ENCODE peak calls at places on chromosomes 3 and 15, in four cellular contexts. I is A549, P is GM12878, T is K562. B is an unnamed sample.
A peak's percentile ranks its signal among the peaks of the same experiment; 100 is the strongest.

GRCh38 chr3:44076221-44076829 is 165.4 kb upstream of the TOPAZ1 start:
- DNase-seq in I (no peak), P (no peak), T (no peak), B (no peak)

GRCh38 chr3:46634856-46635255 is 22.5 kb downstream of the FAM240A start:
- DNase-seq in I (no peak), P (no peak), T (no peak), B (no peak)

GRCh38 chr3:30044515-30044914 is 561.9 kb upstream of the TGFBR2 start:
- DNase-seq in I (no peak), P (no peak), T (no peak), B (no peak)

GRCh38 chr15:80549712-80550111 is 145.4 kb upstream of the ABHD17C start:
- DNase-seq in I (no peak), P (no peak), T (no peak), B (no peak)

GRCh38 chr3:194382892-194383223 is 13.3 kb upstream of the LRRC15 start:
- DNase-seq in I (no peak), P (no peak), T (no peak), B (no peak)

GRCh38 chr3:170762081-170762480 is 107.9 kb downstream of the RPL22L1 start:
- DNase-seq in I (no peak), P (no peak), T (no peak), B (no peak)

GRCh38 chr3:4061854-4062360 is 241.3 kb upstream of the SETMAR start:
- DNase-seq in I (no peak), P (no peak), T (no peak), B (no peak)

GRCh38 chr3:104519068-104519467 is 847.6 kb upstream of the ALCAM start:
- DNase-seq in I (no peak), P (peak; percentile 54), T (no peak), B (no peak)

GRCh38 chr3:138686771-138687221 is 78.2 kb downstream of the FAIM start:
- DNase-seq in I (no peak), P (peak; percentile 82), T (peak; percentile 58), B (peak; percentile 53)

GRCh38 chr15:25909325-25909724 is 46.2 kb upstream of the ATP10A start:
- DNase-seq in I (no peak), P (no peak), T (no peak), B (no peak)

GRCh38 chr3:58266577-58266976 is 29.0 kb downstream of the ABHD6 start:
- DNase-seq in I (no peak), P (no peak), T (no peak), B (no peak)

GRCh38 chr3:170469151-170470062 is 50.7 kb downstream of the CLDN11 start:
- DNase-seq in I (no peak), P (no peak), T (no peak), B (no peak)

GRCh38 chr3:119219069-119219468 is 21.6 kb downstream of the B4GALT4 start:
- DNase-seq in I (no peak), P (no peak), T (no peak), B (no peak)

GRCh38 chr3:141240290-141241247 is 8.9 kb downstream of the PXYLP1 start:
- DNase-seq in I (no peak), P (no peak), T (no peak), B (peak; percentile 52)

GRCh38 chr3:14144423-14145075 is 19.7 kb downstream of the TMEM43 start:
- DNase-seq in I (peak; percentile 98), P (peak; percentile 52), T (peak; percentile 87), B (peak; percentile 95)

GRCh38 chr3:54600441-54601204 is 327.2 kb downstream of the LRTM1 start:
- DNase-seq in I (no peak), P (no peak), T (no peak), B (no peak)

GRCh38 chr3:43361077-43361476 is 74.7 kb downstream of the SNRK start:
- DNase-seq in I (no peak), P (no peak), T (no peak), B (no peak)

GRCh38 chr3:141642215-141642614 is 95.9 kb upstream of the RNF7 start:
- DNase-seq in I (no peak), P (no peak), T (no peak), B (peak; percentile 38)

GRCh38 chr15:80920271-80920699 is 69.3 kb downstream of the MESD start:
- DNase-seq in I (no peak), P (no peak), T (no peak), B (no peak)

GRCh38 chr3:170040283-170040907 is 2.6 kb downstream of the GPR160 start:
- DNase-seq in I (no peak), P (no peak), T (no peak), B (no peak)

GRCh38 chr3:82143661-82144405 is 382.4 kb upstream of the GBE1 start:
- DNase-seq in I (no peak), P (no peak), T (no peak), B (no peak)

GRCh38 chr15:79179597-79179996 is 89.0 kb upstream of the RASGRF1 start:
- DNase-seq in I (no peak), P (no peak), T (no peak), B (no peak)

GRCh38 chr3:48397767-48398681 is 26.0 kb downstream of the FBXW12 start:
- DNase-seq in I (no peak), P (no peak), T (peak; percentile 4), B (no peak)

GRCh38 chr15:89335289-89336041 is 841 bp upstream of the POLG start:
- DNase-seq in I (no peak), P (no peak), T (no peak), B (no peak)

GRCh38 chr3:14522129-14522691 is 17.9 kb downstream of the GRIP2 start:
- DNase-seq in I (no peak), P (no peak), T (no peak), B (no peak)

GRCh38 chr15:54803987-54804386 is 392.8 kb downstream of the RSL24D1 start:
- DNase-seq in I (no peak), P (no peak), T (no peak), B (no peak)

GRCh38 chr15:99721896-99722295 is 11.3 kb downstream of the LYSMD4 start:
- DNase-seq in I (no peak), P (no peak), T (no peak), B (no peak)

GRCh38 chr15:42679285-42680141 is 57.4 kb downstream of the CDAN1 start:
- DNase-seq in I (no peak), P (no peak), T (no peak), B (no peak)

DNA sequence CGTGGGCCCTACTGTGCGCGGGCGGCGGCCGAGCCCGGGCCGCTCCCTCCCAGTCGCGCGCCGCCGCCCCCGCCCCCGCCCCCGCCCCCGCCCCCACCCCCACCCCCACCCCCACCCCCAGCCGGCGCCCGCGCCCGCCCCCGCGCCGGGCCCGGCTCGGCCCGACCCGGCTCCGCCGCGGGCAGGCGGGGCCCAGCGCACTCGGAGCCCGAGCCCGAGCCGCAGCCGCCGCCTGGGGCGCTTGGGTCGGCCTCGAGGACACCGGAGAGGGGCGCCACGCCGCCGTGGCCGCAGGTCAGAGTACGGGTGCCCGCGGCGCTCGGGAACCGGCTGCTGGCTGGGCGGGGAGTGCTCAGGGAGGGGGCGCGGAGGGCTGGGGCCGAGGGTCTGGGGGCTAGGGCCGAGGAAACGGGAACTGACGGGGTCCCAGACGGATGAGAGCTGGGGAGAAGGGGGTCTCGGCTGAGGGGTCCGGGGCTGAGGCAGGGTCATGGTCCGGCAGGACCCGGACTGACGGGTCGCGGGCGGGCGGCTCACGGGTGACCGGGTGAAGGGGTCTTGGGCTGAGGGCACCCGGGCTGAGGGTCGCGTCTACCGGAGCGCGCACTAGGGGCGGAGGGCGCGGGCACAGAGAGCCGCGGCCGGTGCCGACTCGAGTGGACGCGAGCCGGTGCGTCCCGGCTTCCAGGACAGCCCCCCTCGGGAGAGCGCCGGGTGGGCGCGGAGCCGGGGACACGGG is 974 bp upstream of the PPARG start:
- DNase-seq in I (no peak), P (no peak), T (no peak), B (peak; percentile 61)
- TF ChIP-seq CTCF in I (no peak), P (no peak), T (no peak), B (no peak)

GRCh38 chr3:127172211-127172610 is 20.7 kb upstream of the PRR23E start:
- DNase-seq in I (no peak), P (no peak), T (no peak), B (no peak)

GRCh38 chr3:127171721-127172120 is 21.2 kb upstream of the PRR23E start:
- DNase-seq in I (no peak), P (no peak), T (no peak), B (no peak)

GRCh38 chr3:127174284-127174683 is 18.6 kb upstream of the PRR23E start:
- DNase-seq in I (no peak), P (no peak), T (no peak), B (no peak)

GRCh38 chr3:127173516-127174166 is 19.3 kb upstream of the PRR23E start:
- DNase-seq in I (no peak), P (no peak), T (no peak), B (no peak)

DNA sequence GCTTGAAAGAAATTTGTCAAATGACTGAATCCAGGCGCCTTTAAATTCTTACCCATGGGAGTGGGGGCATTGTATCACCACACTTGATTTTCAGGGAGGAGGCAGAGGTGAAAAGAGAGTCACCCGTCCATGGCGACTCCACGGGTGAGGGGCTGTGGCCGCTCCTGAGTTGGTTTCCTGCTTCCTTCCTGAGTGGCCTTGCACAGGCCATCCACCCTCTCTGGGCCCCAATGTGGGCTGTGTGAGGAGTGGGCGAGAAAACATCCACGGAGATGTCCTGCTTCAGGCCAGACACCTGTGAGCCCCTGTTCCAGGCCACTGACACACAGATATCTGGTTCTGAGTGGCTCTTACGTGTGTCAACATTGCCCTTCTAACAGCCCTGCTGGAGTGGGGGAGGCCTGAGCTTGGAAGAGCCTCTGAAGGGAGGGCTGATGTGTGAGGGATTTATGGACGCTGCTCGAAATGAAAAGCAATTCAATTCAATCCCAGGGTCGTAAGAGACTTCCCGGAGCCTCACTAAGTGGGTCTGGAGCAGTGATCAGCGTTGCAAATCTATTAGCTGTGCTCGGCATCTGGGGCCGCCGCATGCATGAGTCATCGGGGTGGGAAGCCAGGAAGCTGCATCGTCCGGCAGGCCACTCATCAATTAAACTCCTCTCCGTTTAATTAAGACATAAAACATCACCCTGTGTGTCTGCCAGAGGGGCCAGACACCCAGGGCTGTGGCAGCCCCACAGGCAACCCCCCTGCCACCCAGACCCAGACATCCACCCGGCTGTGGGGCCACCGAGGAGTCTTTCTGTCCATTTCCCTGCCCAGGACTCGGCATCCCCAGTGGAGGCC is 20.0 kb upstream of the PRR23E start:
- DNase-seq in I (no peak), P (no peak), T (no peak), B (peak; percentile 34)
- TF ChIP-seq MYC in I (no peak), P (no peak), T (no peak), B (no peak)

GRCh38 chr3:24769918-24770317 is 275.3 kb upstream of the THRB start:
- DNase-seq in I (no peak), P (no peak), T (no peak), B (no peak)
- TF ChIP-seq MAX in I (no peak), P (no peak), T (no peak), B (no peak)

GRCh38 chr15:45457641-45458539 is 64.7 kb downstream of the SLC30A4 start:
- DNase-seq in I (peak; percentile 41), P (peak; percentile 69), T (peak; percentile 67), B (peak; percentile 82)

GRCh38 chr15:45451265-45451664 is 71.3 kb downstream of the SLC30A4 start:
- DNase-seq in I (no peak), P (no peak), T (no peak), B (no peak)

GRCh38 chr15:45457215-45457614 is 65.3 kb downstream of the SLC30A4 start:
- DNase-seq in I (no peak), P (no peak), T (no peak), B (no peak)

GRCh38 chr15:45456212-45457106 is 66.1 kb downstream of the SLC30A4 start:
- DNase-seq in I (peak; percentile 89), P (peak; percentile 33), T (peak; percentile 73), B (peak; percentile 96)

DNA sequence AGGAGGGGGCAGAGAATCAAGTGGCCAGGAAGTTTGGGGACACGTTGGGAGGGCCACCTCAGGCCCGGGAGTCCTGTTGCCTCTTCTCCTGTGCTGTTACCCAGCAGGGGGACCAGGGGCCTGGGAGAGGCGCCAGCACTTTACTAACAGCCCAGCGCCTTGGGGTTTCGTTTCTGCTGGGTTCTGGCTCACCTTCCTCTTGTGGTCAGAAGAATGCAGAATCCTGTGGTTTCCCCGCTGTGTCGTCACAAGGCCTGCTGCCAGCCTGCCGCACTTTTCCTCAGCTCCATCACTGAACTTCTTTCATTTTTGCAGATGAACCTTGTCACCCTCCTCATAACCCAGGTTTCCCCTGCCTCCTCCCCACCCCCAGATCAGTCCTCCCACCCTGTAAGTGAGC is 67.7 kb downstream of the SLC30A4 start:
- DNase-seq in I (peak; percentile 59), P (peak; percentile 45), T (peak; percentile 20), B (peak; percentile 92)
- TF ChIP-seq CTCF in I (no peak), P (no peak), T (no peak), B (peak; percentile 2)